ENCODE peak calls at places on chromosome 4, in eight cellular contexts. M is esophagus squamous epithelium, J is left lung, Y is mucosa of descending colon, U is A549, F is fibroblast of pulmonary artery, G is upper lobe of right lung, K is omental fat pad. N is an unnamed sample.

GRCh38 chr4:1172228-1172851 is at the start of gene SPON2:
- DNase-seq in F (peak; percentile 59), U (no peak), G (peak; percentile 73), J (no peak), K (no peak), Y (no peak), M (no peak), N (no peak)

GRCh38 chr4:2930821-2931764 is 32.1 kb downstream of the NOP14 start:
- DNase-seq in K (no peak), Y (peak; percentile 40), M (no peak), J (peak; percentile 79), G (peak; percentile 93), F (no peak), U (no peak), N (no peak)

GRCh38 chr4:28225005-28225404 is 1364.4 kb downstream of the STIM2 start:
- DNase-seq in M (no peak), Y (no peak), J (no peak), K (no peak), F (peak; percentile 65), G (no peak), U (peak; percentile 60), N (no peak)

GRCh38 chr4:158722291-158722916 is 792 bp downstream of the PPID start:
- DNase-seq in J (no peak), M (no peak), K (no peak), U (peak; percentile 35), F (peak; percentile 49), Y (peak; percentile 35), G (no peak), N (peak; percentile 33)

GRCh38 chr4:95217197-95217596 is 331.6 kb downstream of the UNC5C start:
- DNase-seq in G (no peak), K (no peak), M (no peak), U (no peak), Y (no peak), F (no peak), J (no peak), N (no peak)

GRCh38 chr4:114807759-114808404 is 209.3 kb downstream of the UGT8 start:
- DNase-seq in M (no peak), F (peak; percentile 13), G (no peak), Y (peak; percentile 10), J (no peak), U (peak; percentile 34), K (no peak), N (peak; percentile 65)

GRCh38 chr4:121696140-121696640 is 590 bp downstream of the ANXA5 start:
- DNase-seq in U (peak; percentile 63), F (peak; percentile 87), G (peak; percentile 90), K (peak; percentile 60), Y (peak; percentile 76), M (peak; percentile 16), J (peak; percentile 85), N (peak; percentile 72)

GRCh38 chr4:3684546-3684945 is 81.6 kb upstream of the ADRA2C start:
- DNase-seq in F (no peak), G (peak; percentile 30), K (no peak), M (no peak), U (no peak), Y (no peak), J (peak; percentile 13), N (no peak)

GRCh38 chr4:110620352-110621327 is 2.2 kb downstream of the PITX2 start:
- DNase-seq in Y (peak; percentile 63), G (no peak), U (no peak), J (no peak), M (no peak), F (peak; percentile 17), K (no peak), N (peak; percentile 21)

GRCh38 chr4:157079441-157079840 is 3.5 kb downstream of the GLRB start:
- DNase-seq in G (no peak), J (no peak), U (no peak), Y (no peak), F (no peak), K (no peak), M (no peak), N (no peak)

GRCh38 chr4:112327950-112328349 is 30.8 kb downstream of the ALPK1 start:
- DNase-seq in J (no peak), M (no peak), K (no peak), Y (no peak), F (peak; percentile 79), G (no peak), U (peak; percentile 27), N (peak; percentile 80)

GRCh38 chr4:36420111-36420679 is 138.8 kb downstream of the DTHD1 start:
- DNase-seq in J (no peak), Y (no peak), G (no peak), F (no peak), U (no peak), M (no peak), K (no peak), N (no peak)

GRCh38 chr4:36411338-36411737 is 129.9 kb downstream of the DTHD1 start:
- DNase-seq in K (no peak), U (no peak), M (no peak), F (no peak), G (no peak), Y (no peak), J (no peak), N (no peak)

GRCh38 chr4:36414248-36414647 is 132.8 kb downstream of the DTHD1 start:
- DNase-seq in J (no peak), F (peak; percentile 0), G (no peak), Y (no peak), K (no peak), M (no peak), U (peak; percentile 9), N (peak; percentile 24)
- TF ChIP-seq CTCF in J (no peak), F (peak; percentile 14), G (peak; percentile 28), Y (no peak), K (no peak), M (peak; percentile 20), U (peak; percentile 15), N (peak; percentile 29)

GRCh38 chr4:7333801-7334421 is 100.8 kb downstream of the PSAPL1 start:
- DNase-seq in K (no peak), G (no peak), M (no peak), J (no peak), Y (peak; percentile 10), U (no peak), F (no peak), N (no peak)
- TF ChIP-seq CTCF in K (no peak), G (no peak), M (no peak), J (no peak), Y (no peak), U (no peak), F (peak; percentile 10), N (no peak)

GRCh38 chr4:145216532-145216931 is 36.1 kb upstream of the OTUD4 start:
- DNase-seq in F (peak; percentile 64), Y (no peak), M (no peak), K (no peak), J (no peak), G (no peak), U (peak; percentile 12), N (peak; percentile 53)

GRCh38 chr4:145217339-145217738 is 37.0 kb upstream of the OTUD4 start:
- DNase-seq in U (no peak), G (no peak), Y (no peak), M (no peak), J (no peak), K (no peak), F (no peak), N (no peak)

GRCh38 chr4:145213245-145213644 is 32.9 kb upstream of the OTUD4 start:
- DNase-seq in M (no peak), Y (no peak), K (no peak), J (no peak), G (no peak), U (no peak), F (no peak), N (no peak)

DNA sequence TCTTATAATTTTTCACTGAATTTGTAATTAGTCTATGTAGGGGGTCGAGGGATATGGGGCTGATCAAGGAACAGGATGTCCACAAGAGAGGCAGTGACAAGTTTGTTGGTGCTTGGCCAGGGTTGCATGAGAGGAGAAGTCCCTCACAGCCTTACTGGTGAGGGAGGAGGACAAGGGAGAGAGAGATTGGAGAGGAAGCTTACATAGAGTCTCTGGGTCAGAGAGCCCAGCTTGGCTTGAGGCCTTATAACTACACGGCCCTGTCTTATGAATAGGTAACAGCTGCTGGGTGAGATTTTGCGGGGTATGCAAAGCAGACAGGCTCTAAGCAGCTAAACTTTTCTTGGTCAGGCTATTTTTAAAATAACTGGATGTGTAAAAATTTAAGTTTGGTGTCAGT is 37.9 kb upstream of the OTUD4 start:
- DNase-seq in F (peak; percentile 24), K (no peak), J (no peak), G (no peak), M (no peak), Y (no peak), U (no peak), N (peak; percentile 76)
- TF ChIP-seq CTCF in F (no peak), K (no peak), J (no peak), G (no peak), M (no peak), Y (no peak), U (no peak), N (no peak)

GRCh38 chr4:51894246-51894645 is 51.3 kb downstream of the DCUN1D4 start:
- DNase-seq in F (peak; percentile 38), J (no peak), Y (no peak), M (no peak), U (peak; percentile 33), G (no peak), K (no peak), N (no peak)
- TF ChIP-seq CTCF in F (no peak), J (no peak), Y (no peak), M (no peak), U (no peak), G (no peak), K (no peak), N (no peak)

DNA sequence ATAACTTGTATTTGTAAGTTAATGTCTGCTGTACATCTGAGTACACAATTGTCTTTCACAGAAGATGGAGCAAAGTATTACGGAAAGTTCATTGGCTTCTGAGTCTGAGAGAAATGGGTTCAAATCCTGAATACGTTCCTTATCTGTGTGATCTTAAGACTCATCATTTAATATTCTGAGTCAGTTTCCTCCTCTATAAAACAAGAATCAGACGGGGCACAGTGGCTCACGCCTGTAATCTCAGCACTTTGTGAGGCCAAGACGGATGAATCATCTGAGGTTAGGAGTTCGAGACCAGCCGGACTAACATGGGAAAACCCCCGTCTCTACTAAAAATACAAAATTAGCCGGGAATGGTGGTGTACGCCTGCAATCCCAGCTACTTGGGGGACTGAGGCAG is 57.8 kb downstream of the APBB2 start:
- DNase-seq in Y (no peak), U (peak; percentile 33), J (no peak), G (no peak), F (peak; percentile 48), M (no peak), K (no peak), N (no peak)
- TF ChIP-seq CTCF in Y (no peak), U (no peak), J (no peak), G (no peak), F (no peak), M (no peak), K (no peak), N (no peak)